ENCODE peak calls at places on chromosomes 12 and 14, in five cellular contexts. D is transverse colon, L is psoas muscle, O is dorsolateral prefrontal cortex, V is HFF-Myc. K is an unnamed sample.
A peak's percentile ranks its signal among the peaks of the same experiment; 100 is the strongest.

GRCh38 chr14:75310295-75311059 is 31.8 kb downstream of the FOS start:
- DNase-seq in D (peak; percentile 74), L (peak; percentile 94), O (peak; percentile 85), V (no peak), K (no peak)

GRCh38 chr12:7303230-7303629 is 642 bp upstream of the ACSM4 start:
- DNase-seq in D (no peak), L (no peak), O (no peak), V (no peak), K (no peak)

GRCh38 chr12:79895804-79896203 is 39.1 kb downstream of the PPP1R12A start:
- DNase-seq in D (no peak), L (no peak), O (no peak), V (no peak), K (no peak)

GRCh38 chr14:68599896-68600620 is 192.8 kb downstream of the ZFP36L1 start:
- DNase-seq in D (no peak), L (no peak), O (no peak), V (no peak), K (no peak)

GRCh38 chr12:67920432-67920831 is 68.8 kb upstream of the IFNG-AS1 start:
- DNase-seq in D (no peak), L (no peak), O (no peak), V (no peak), K (no peak)

GRCh38 chr12:124566181-124567034 is 1.0 kb downstream of the NCOR2 start:
- DNase-seq in D (peak; percentile 89), L (peak; percentile 90), O (peak; percentile 95), V (peak; percentile 43), K (peak; percentile 90)

GRCh38 chr12:19223018-19223417 is 93.5 kb downstream of the PLEKHA5 start:
- DNase-seq in D (no peak), L (no peak), O (no peak), V (no peak), K (no peak)

GRCh38 chr14:23881292-23881691 is 72.3 kb upstream of the DHRS4 start:
- DNase-seq in D (no peak), L (no peak), O (no peak), V (no peak), K (no peak)

GRCh38 chr12:50572760-50573159 is 68.0 kb downstream of the DIP2B start:
- DNase-seq in D (no peak), L (no peak), O (no peak), V (no peak), K (no peak)

GRCh38 chr12:45730842-45731336 is 1.4 kb downstream of the ARID2 start:
- DNase-seq in D (no peak), L (no peak), O (no peak), V (no peak), K (peak; percentile 24)

GRCh38 chr14:103657466-103657865 is 28.5 kb downstream of the KLC1 start:
- DNase-seq in D (no peak), L (no peak), O (peak; percentile 67), V (peak; percentile 22), K (no peak)

GRCh38 chr12:95215925-95216324 is 1.3 kb downstream of the FGD6 start:
- DNase-seq in D (no peak), L (no peak), O (no peak), V (no peak), K (no peak)

GRCh38 chr14:98766818-98767217 is 505.2 kb downstream of the BCL11B start:
- DNase-seq in D (no peak), L (no peak), O (no peak), V (no peak), K (no peak)

GRCh38 chr12:47272412-47273190 is 192.8 kb upstream of the AMIGO2 start:
- DNase-seq in D (no peak), L (no peak), O (no peak), V (no peak), K (no peak)

GRCh38 chr12:110252716-110253115 is 28.3 kb upstream of the ATP2A2 start:
- DNase-seq in D (no peak), L (no peak), O (no peak), V (no peak), K (peak; percentile 36)

GRCh38 chr12:107027304-107028053 is 40.5 kb upstream of the MTERF2 start:
- DNase-seq in D (no peak), L (no peak), O (no peak), V (peak; percentile 51), K (no peak)

GRCh38 chr14:102479777-102480176 is 29.8 kb downstream of the ANKRD9 start:
- DNase-seq in D (peak; percentile 65), L (peak; percentile 80), O (no peak), V (no peak), K (no peak)

GRCh38 chr12:124715121-124715990 is 147.9 kb upstream of the NCOR2 start:
- DNase-seq in D (peak; percentile 37), L (peak; percentile 58), O (no peak), V (no peak), K (peak; percentile 58)

GRCh38 chr14:104221636-104222375 is 83.4 kb downstream of the KIF26A start:
- DNase-seq in D (no peak), L (peak; percentile 43), O (peak; percentile 29), V (no peak), K (no peak)

GRCh38 chr14:51398898-51399297 is 158.9 kb downstream of the TMX1 start:
- DNase-seq in D (no peak), L (no peak), O (no peak), V (peak; percentile 66), K (no peak)

GRCh38 chr12:63308701-63309100 is 157.7 kb upstream of the AVPR1A start:
- DNase-seq in D (no peak), L (no peak), O (no peak), V (no peak), K (no peak)

GRCh38 chr12:68639396-68639767 is 28.7 kb downstream of the RAP1B start:
- DNase-seq in D (no peak), L (no peak), O (no peak), V (no peak), K (no peak)

GRCh38 chr12:94042321-94042720 is 106.1 kb upstream of the PLXNC1 start:
- DNase-seq in D (no peak), L (no peak), O (no peak), V (no peak), K (no peak)

GRCh38 chr12:14275886-14276285 is 89.6 kb upstream of the ATF7IP start:
- DNase-seq in D (no peak), L (no peak), O (no peak), V (no peak), K (no peak)

GRCh38 chr12:62800707-62801400 is 134.1 kb downstream of the PPM1H start:
- DNase-seq in D (no peak), L (no peak), O (no peak), V (peak; percentile 94), K (no peak)

GRCh38 chr12:76085159-76085868 is 829 bp upstream of the NAP1L1 start:
- DNase-seq in D (no peak), L (no peak), O (no peak), V (no peak), K (no peak)

GRCh38 chr12:59383426-59383822 is 212.4 kb upstream of the SLC16A7 start:
- DNase-seq in D (no peak), L (no peak), O (no peak), V (peak; percentile 52), K (no peak)

GRCh38 chr14:100890451-100890850 is 13.1 kb downstream of the RTL1 start:
- DNase-seq in D (no peak), L (peak; percentile 26), O (peak; percentile 22), V (no peak), K (no peak)

GRCh38 chr14:26872930-26873470 is 275.2 kb upstream of the NOVA1 start:
- DNase-seq in D (no peak), L (peak; percentile 12), O (no peak), V (no peak), K (no peak)

GRCh38 chr12:47190271-47190750 is 110.6 kb upstream of the AMIGO2 start:
- DNase-seq in D (no peak), L (no peak), O (no peak), V (no peak), K (no peak)

GRCh38 chr12:122878780-122879612 is 16.9 kb downstream of the VPS37B start:
- DNase-seq in D (no peak), L (no peak), O (no peak), V (no peak), K (no peak)

GRCh38 chr12:78562358-78563205 is 302.0 kb upstream of the SYT1 start:
- DNase-seq in D (no peak), L (no peak), O (no peak), V (peak; percentile 2), K (no peak)

GRCh38 chr14:100221419-100222218 is 17.3 kb upstream of the YY1 start:
- DNase-seq in D (peak; percentile 74), L (no peak), O (no peak), V (no peak), K (peak; percentile 63)

GRCh38 chr12:119153477-119154434 is 25.0 kb upstream of the HSPB8 start:
- DNase-seq in D (peak; percentile 25), L (peak; percentile 84), O (no peak), V (no peak), K (no peak)
- H3K4me3 ChIP-seq in D (no peak overlapping the region), L (peak overlapping the region; percentile 41), O (peak overlapping the region; percentile 4), V (no peak overlapping the region), K (no peak overlapping the region)

GRCh38 chr12:20319374-20319773 is 49.0 kb upstream of the PDE3A start:
- DNase-seq in D (no peak), L (no peak), O (no peak), V (no peak), K (no peak)
- H3K4me3 ChIP-seq in D (no peak overlapping the region), L (no peak overlapping the region), O (no peak overlapping the region), V (no peak overlapping the region), K (no peak overlapping the region)

DNA sequence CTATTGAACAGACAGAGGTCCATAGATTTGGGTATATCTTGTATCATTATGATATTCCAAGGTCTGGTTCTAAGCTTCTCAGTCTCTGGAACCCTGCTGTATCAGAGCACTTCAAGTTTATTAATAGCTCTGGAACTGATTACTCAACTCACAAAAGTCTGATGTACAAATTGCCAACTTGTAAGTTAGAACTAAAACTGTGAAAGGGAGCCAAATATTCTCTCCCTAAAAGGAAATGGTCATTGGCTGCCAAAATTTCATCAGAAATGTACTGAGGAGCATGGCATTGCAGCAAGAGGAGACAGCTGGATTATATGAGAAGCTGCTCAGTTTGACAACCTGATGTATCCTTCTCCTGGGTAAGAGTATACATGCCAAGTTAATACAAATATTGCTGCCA is 828.8 kb upstream of the SEL1L start:
- DNase-seq in D (no peak), L (no peak), O (no peak), V (no peak), K (no peak)
- H3K4me3 ChIP-seq in D (no peak overlapping the region), L (no peak overlapping the region), O (no peak overlapping the region), V (no peak overlapping the region), K (no peak overlapping the region)

GRCh38 chr14:21055473-21056117 is 2.0 kb upstream of the RNASE8 start:
- DNase-seq in D (peak; percentile 67), L (no peak), O (no peak), V (no peak), K (no peak)
- H3K4me3 ChIP-seq in D (no peak overlapping the region), L (no peak overlapping the region), O (no peak overlapping the region), V (no peak overlapping the region), K (no peak overlapping the region)

DNA sequence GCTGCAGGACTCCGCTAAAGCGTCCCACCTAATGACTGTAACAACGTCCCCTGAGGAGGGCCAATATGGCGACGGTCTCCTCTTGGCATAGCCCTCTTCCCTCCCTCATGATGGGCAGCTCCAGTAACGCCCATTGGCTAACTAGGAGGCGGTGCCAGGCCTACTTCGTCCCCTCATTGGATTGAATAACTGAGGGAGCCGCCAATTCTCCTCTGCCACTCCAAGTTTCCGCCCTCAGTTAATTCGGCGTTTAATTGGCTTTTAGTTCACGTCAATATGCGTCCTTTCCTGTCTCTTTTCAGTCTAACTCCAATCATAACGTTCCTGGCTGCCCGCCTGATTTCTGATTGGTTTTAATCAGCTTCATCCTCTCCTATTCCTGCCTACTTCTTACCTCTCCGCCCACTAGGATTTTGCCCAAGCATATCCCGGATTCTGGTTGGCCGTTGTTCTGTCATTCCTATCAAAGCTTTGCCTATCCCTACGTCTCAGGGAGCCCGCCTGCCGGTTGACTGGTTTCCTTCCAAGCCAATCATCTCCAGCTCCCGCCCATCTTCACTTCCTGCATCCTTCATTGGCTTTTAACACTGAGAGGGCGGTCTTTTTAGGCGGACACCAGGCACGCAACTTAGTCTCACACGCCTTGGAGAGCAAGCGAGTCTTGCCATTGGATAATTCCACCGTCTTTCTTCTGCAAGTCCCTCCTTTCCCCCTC is 430 bp upstream of the SP1 start:
- DNase-seq in D (peak; percentile 99), L (peak; percentile 99), O (peak; percentile 99), V (peak; percentile 100), K (peak; percentile 98)
- H3K4me3 ChIP-seq in D (peak overlapping the region; percentile 68), L (peak overlapping the region; percentile 72), O (peak overlapping the region; percentile 76), V (peak overlapping the region; percentile 53), K (peak overlapping the region; percentile 45)

K was measured in Caco-2.